ENCODE peak calls at places on chromosome 3, in six cellular contexts. Z is HepG2, B is K562, S is GM12891, H is GM12878, K is H1. E is an unnamed sample.

GRCh38 chr3:149634573-149634972 is 23.3 kb downstream of the WWTR1 start:
- DNase-seq in Z (peak), B (no peak), S (no peak), H (no peak), K (no peak), E (no peak)

GRCh38 chr3:104132566-104132997 is 1234.1 kb upstream of the ALCAM start:
- DNase-seq in Z (no peak), B (no peak), S (no peak), H (no peak), K (no peak), E (no peak)

GRCh38 chr3:46693038-46693896 is at the start of gene ALS2CL:
- DNase-seq in Z (no peak), B (peak), S (peak), H (no peak), K (peak), E (peak)

GRCh38 chr3:107224001-107224596 is 153.1 kb upstream of the CCDC54 start:
- DNase-seq in Z (no peak), B (no peak), S (no peak), H (no peak), K (no peak), E (no peak)

GRCh38 chr3:80190051-80190450 is 422.3 kb upstream of the ROBO1 start:
- DNase-seq in Z (no peak), B (no peak), S (no peak), H (no peak), K (no peak), E (no peak)

GRCh38 chr3:134030801-134031619 is 1.3 kb upstream of the SLCO2A1 start:
- DNase-seq in Z (no peak), B (no peak), S (no peak), H (no peak), K (peak), E (no peak)

GRCh38 chr3:75737831-75738493 is 47.4 kb downstream of the ZNF717 start:
- DNase-seq in Z (no peak), B (no peak), S (no peak), H (no peak), K (no peak), E (no peak)

GRCh38 chr3:31968927-31969418 is 12.1 kb downstream of the OSBPL10 start:
- DNase-seq in Z (peak), B (no peak), S (no peak), H (no peak), K (no peak), E (no peak)

GRCh38 chr3:141414141-141414689 is 45.9 kb downstream of the ZBTB38 start:
- DNase-seq in Z (no peak), B (no peak), S (no peak), H (no peak), K (no peak), E (no peak)

GRCh38 chr3:71053495-71053894 is 530.0 kb downstream of the FOXP1 start:
- DNase-seq in Z (no peak), B (no peak), S (no peak), H (no peak), K (no peak), E (no peak)

GRCh38 chr3:53729618-53730017 is 116.6 kb downstream of the CHDH start:
- DNase-seq in Z (peak), B (no peak), S (no peak), H (no peak), K (no peak), E (no peak)

GRCh38 chr3:75192065-75192658 is 472.0 kb upstream of the FRG2C start:
- DNase-seq in Z (peak), B (peak), S (no peak), H (no peak), K (peak), E (no peak)

GRCh38 chr3:191246628-191247027 is 47.6 kb downstream of the OSTN start:
- DNase-seq in Z (no peak), B (no peak), S (no peak), H (no peak), K (no peak), E (no peak)

GRCh38 chr3:157502916-157503620 is at the start of gene VEPH1:
- DNase-seq in Z (no peak), B (no peak), S (no peak), H (no peak), K (no peak), E (no peak)

GRCh38 chr3:123377173-123377740 is 71.6 kb downstream of the ADCY5 start:
- DNase-seq in Z (no peak), B (no peak), S (no peak), H (no peak), K (no peak), E (no peak)

GRCh38 chr3:10694194-10694593 is 121.8 kb upstream of the SLC6A11 start:
- DNase-seq in Z (no peak), B (no peak), S (no peak), H (no peak), K (no peak), E (no peak)

GRCh38 chr3:13296662-13297061 is 123.5 kb downstream of the NUP210 start:
- DNase-seq in Z (no peak), B (no peak), S (no peak), H (no peak), K (no peak), E (no peak)

GRCh38 chr3:12830785-12831581 is 10.4 kb downstream of the RPL32 start:
- DNase-seq in Z (no peak), B (no peak), S (no peak), H (no peak), K (no peak), E (no peak)

GRCh38 chr3:98903099-98903498 is 1.6 kb upstream of the DCBLD2 start:
- DNase-seq in Z (no peak), B (no peak), S (no peak), H (no peak), K (no peak), E (no peak)

GRCh38 chr3:110677506-110677905 is 394.1 kb upstream of the NECTIN3 start:
- DNase-seq in Z (no peak), B (no peak), S (no peak), H (no peak), K (no peak), E (no peak)

GRCh38 chr3:481680-482079 is 285.1 kb downstream of the CHL1 start:
- DNase-seq in Z (no peak), B (no peak), S (no peak), H (no peak), K (no peak), E (no peak)

GRCh38 chr3:64295594-64295993 is 70.3 kb upstream of the PRICKLE2 start:
- DNase-seq in Z (no peak), B (no peak), S (no peak), H (no peak), K (no peak), E (no peak)

GRCh38 chr3:14976317-14976716 is 28.9 kb downstream of the NR2C2 start:
- DNase-seq in Z (peak), B (no peak), S (no peak), H (no peak), K (no peak), E (no peak)

GRCh38 chr3:100184960-100185566 is 70.8 kb upstream of the FILIP1L start:
- DNase-seq in Z (no peak), B (no peak), S (no peak), H (no peak), K (no peak), E (no peak)

GRCh38 chr3:123068227-123069020 is 1.6 kb downstream of the PDIA5 start:
- DNase-seq in Z (peak), B (no peak), S (no peak), H (no peak), K (peak), E (no peak)

GRCh38 chr3:48215466-48215865 is 7.8 kb upstream of the CAMP start:
- DNase-seq in Z (no peak), B (no peak), S (no peak), H (no peak), K (no peak), E (no peak)

GRCh38 chr3:8482960-8483665 is 18.5 kb upstream of the LMCD1 start:
- DNase-seq in Z (peak), B (no peak), S (no peak), H (no peak), K (no peak), E (no peak)

GRCh38 chr3:32140943-32141342 is 34.5 kb downstream of the GPD1L start:
- DNase-seq in Z (no peak), B (peak), S (no peak), H (no peak), K (no peak), E (no peak)

GRCh38 chr3:79521221-79521848 is 246.5 kb downstream of the ROBO1 start:
- DNase-seq in Z (peak), B (peak), S (no peak), H (peak), K (no peak), E (no peak)

GRCh38 chr3:197595470-197596185 is 39.9 kb upstream of the BDH1 start:
- DNase-seq in Z (no peak), B (no peak), S (no peak), H (no peak), K (no peak), E (no peak)

GRCh38 chr3:107411779-107412178 is 34.5 kb downstream of the CCDC54 start:
- DNase-seq in Z (no peak), B (no peak), S (no peak), H (no peak), K (no peak), E (no peak)

GRCh38 chr3:58004972-58005371 is 3.2 kb upstream of the FLNB start:
- DNase-seq in Z (no peak), B (no peak), S (no peak), H (no peak), K (no peak), E (no peak)

GRCh38 chr3:172315401-172316091 is 132.7 kb downstream of the GHSR start:
- DNase-seq in Z (no peak), B (peak), S (no peak), H (no peak), K (no peak), E (no peak)

GRCh38 chr3:12371525-12372140 is 82.8 kb downstream of the PPARG start:
- DNase-seq in Z (no peak), B (no peak), S (no peak), H (no peak), K (no peak), E (no peak)

GRCh38 chr3:135771760-135772159 is 193.8 kb upstream of the PPP2R3A start:
- DNase-seq in Z (no peak), B (no peak), S (no peak), H (no peak), K (no peak), E (no peak)

GRCh38 chr3:1444196-1444595 is 351.4 kb downstream of the CNTN6 start:
- DNase-seq in Z (no peak), B (no peak), S (no peak), H (no peak), K (no peak), E (no peak)

GRCh38 chr3:48157950-48158376 is 30.3 kb downstream of the CDC25A start:
- DNase-seq in Z (peak), B (peak), S (no peak), H (no peak), K (peak), E (no peak)

GRCh38 chr3:149269687-149270086 is 48.1 kb upstream of the CP start:
- DNase-seq in Z (no peak), B (no peak), S (no peak), H (no peak), K (no peak), E (no peak)

GRCh38 chr3:40973141-40973540 is 226.2 kb upstream of the CTNNB1 start:
- DNase-seq in Z (no peak), B (no peak), S (no peak), H (no peak), K (no peak), E (no peak)

GRCh38 chr3:73723596-73723995 is 98.9 kb upstream of the PDZRN3 start:
- DNase-seq in Z (no peak), B (no peak), S (no peak), H (no peak), K (no peak), E (no peak)

GRCh38 chr3:73718326-73719110 is 93.8 kb upstream of the PDZRN3 start:
- DNase-seq in Z (no peak), B (no peak), S (no peak), H (no peak), K (no peak), E (no peak)

GRCh38 chr3:73719413-73719831 is 94.7 kb upstream of the PDZRN3 start:
- DNase-seq in Z (no peak), B (no peak), S (no peak), H (no peak), K (no peak), E (no peak)

GRCh38 chr3:73716418-73716817 is 91.7 kb upstream of the PDZRN3 start:
- DNase-seq in Z (no peak), B (no peak), S (no peak), H (no peak), K (no peak), E (no peak)

GRCh38 chr3:73719877-73720276 is 95.1 kb upstream of the PDZRN3 start:
- DNase-seq in Z (no peak), B (no peak), S (no peak), H (no peak), K (no peak), E (no peak)
- TF ChIP-seq POLR2AphosphoS5 in Z (no peak), B (no peak), S (no peak), H (no peak), K (no peak), E (no peak)

DNA sequence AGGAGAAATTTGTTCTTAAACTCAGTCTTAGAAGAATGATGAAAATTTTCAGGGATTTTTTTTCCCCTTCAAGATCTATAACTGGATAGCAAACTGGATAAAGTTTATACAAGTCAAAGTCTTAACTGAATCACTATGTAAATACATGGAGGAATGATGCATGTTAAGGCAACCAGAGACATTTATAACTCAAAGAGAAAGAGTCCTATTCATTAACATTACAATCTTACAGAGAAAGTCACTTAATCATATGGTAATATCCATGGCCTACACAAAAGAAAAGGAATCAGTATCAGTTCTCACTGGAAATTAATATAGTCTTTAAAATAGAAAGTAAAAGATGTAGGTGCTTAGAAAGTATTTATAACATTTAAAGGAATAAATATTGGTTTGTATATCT is 869.1 kb downstream of the TBL1XR1 start:
- DNase-seq in Z (no peak), B (no peak), S (no peak), H (no peak), K (no peak), E (no peak)
- TF ChIP-seq POLR2A in Z (no peak), B (no peak), S (no peak), H (no peak), K (no peak), E (no peak)

DNA sequence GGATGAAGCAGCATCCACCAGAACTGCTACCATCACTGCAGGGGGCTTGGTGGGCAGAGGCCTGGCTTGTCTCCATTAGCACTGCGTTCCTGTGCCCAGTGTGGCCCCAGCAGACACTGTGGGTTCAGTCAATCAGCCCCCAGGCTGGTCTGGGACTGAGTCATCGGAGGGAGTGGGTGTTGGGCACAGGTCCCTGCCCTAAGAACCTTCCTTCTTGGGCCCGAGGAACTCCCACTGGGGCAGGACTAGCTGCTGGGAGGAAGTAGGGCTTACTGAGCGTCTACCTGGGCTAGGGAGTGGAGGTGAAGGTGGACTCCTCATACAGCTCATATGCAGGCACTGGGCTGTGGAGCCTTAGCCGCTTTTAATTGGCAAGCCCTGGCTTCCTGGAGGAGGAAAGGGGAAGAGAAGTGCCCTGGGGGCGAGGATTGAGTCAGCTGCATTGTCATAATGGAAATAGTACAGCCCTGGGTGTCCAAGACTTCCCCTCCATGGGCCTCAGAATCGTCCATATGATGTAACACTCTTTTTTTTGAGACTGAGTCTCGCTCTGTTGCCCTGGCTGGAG is 1.4 kb upstream of the PPM1M start:
- DNase-seq in Z (no peak), B (no peak), S (peak), H (peak), K (no peak), E (peak)
- TF ChIP-seq TAF1 in Z (no peak), B (no peak), S (no peak), H (peak), K (no peak), E (peak)

DNA sequence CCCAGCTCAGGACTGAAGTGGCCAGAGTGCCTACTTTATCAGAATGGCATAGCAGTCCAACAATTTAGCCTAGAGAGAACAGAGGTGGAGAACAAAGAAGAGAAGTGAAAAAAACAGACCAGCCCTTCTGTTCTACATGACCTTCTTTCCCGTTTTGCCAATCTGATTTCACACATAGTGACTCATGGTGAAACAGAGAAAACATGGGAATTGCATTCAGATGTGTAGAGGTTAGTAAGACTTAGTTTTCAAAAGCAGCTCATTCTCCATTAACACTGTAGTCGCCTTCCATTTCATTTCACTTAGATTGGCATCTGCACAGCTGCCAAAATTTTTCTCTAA is 440 bp upstream of the ARL6IP5 start:
- DNase-seq in Z (peak), B (no peak), S (no peak), H (no peak), K (no peak), E (no peak)
- TF ChIP-seq POLR2AphosphoS5 in Z (no peak), B (no peak), S (no peak), H (no peak), K (no peak), E (no peak)

GRCh38 chr3:44647771-44648170 is 761 bp upstream of the ZNF35 start:
- DNase-seq in Z (no peak), B (no peak), S (no peak), H (no peak), K (no peak), E (no peak)

GRCh38 chr3:44649709-44650108 is 1.2 kb downstream of the ZNF35 start:
- DNase-seq in Z (no peak), B (no peak), S (no peak), H (no peak), K (no peak), E (no peak)

GRCh38 chr3:44643024-44643423 is 5.5 kb upstream of the ZNF35 start:
- DNase-seq in Z (no peak), B (no peak), S (no peak), H (no peak), K (no peak), E (no peak)

DNA sequence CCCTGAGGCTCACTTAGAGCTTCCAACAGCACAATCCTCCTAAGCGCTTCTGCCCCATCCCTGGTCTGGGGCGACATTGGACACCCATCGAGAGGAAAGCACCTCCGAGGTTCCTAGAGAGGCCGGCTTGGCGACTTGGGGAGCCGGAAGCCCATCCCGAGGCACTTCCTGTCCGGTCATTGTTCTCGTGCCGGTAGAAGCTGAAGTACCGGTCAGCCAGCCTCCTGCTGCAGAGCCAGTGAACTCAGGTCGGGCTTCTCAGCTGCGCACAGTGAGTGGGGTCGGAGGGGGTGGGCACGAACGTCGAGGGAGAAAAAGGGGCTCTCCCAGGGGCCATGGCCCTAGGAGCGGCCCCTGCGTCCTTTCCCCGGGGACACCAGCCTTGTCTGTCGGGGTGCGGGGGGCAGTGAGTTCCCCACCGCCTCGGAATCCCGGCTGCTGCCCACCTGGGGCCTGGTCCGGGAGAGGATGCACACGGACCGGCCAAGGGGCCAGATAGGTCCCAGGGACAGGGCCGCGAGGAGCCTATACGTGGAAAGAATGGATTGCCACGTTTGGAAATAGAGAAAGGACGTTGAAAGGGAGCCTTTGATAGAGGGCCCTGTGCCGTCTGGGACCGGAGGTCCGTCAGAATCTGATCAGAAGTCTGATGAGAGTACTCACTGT is at the start of gene ZNF35:
- DNase-seq in Z (no peak), B (peak), S (peak), H (peak), K (peak), E (peak)
- TF ChIP-seq POLR2A in Z (no peak), B (peak), S (peak), H (peak), K (peak), E (peak)

GRCh38 chr3:125624341-125624740 is 29.0 kb upstream of the OSBPL11 start:
- DNase-seq in Z (no peak), B (no peak), S (no peak), H (no peak), K (no peak), E (no peak)

GRCh38 chr3:125628212-125628611 is 32.9 kb upstream of the OSBPL11 start:
- DNase-seq in Z (no peak), B (no peak), S (no peak), H (no peak), K (no peak), E (no peak)

GRCh38 chr3:125618208-125618607 is 22.9 kb upstream of the OSBPL11 start:
- DNase-seq in Z (no peak), B (no peak), S (no peak), H (no peak), K (no peak), E (no peak)

GRCh38 chr3:125618851-125619250 is 23.6 kb upstream of the OSBPL11 start:
- DNase-seq in Z (no peak), B (no peak), S (no peak), H (no peak), K (no peak), E (no peak)

DNA sequence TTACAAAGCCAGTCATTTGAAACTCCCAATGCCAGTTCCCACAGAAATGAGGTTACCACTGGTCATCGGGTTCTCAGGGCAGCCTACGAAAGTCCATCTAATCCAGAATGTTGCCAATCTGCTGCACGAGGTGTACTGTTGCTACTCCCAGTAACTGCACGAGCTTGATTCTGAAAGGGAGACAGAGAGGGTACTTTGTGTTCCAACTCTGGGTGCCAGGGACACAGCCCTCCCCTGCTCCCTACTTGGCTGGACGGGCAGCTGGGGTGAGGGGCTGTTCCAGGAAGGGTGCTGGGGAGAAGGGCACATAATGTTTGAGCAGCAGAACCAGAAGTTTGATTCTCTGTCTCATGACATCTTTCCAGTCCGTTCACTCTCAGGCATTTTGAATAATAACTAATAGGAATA is 27.1 kb upstream of the OSBPL11 start:
- DNase-seq in Z (no peak), B (no peak), S (no peak), H (no peak), K (no peak), E (no peak)
- TF ChIP-seq TAF1 in Z (no peak), B (no peak), S (no peak), H (no peak), K (no peak), E (no peak)

E was measured in GM12892.